ENCODE peak calls at places on chromosomes 1 and 21, in five cellular contexts. One of them, this sample, is unnamed.

GRCh38 chr1:23959461-23960290 is at the start of gene PNRC2:
- DNase-seq in NB4: peak
- DNase-seq in mucosa of descending colon: peak
- DNase-seq in tibial nerve: peak
- DNase-seq in D341Med: peak
- DNase-seq in this sample: peak

GRCh38 chr1:151377150-151377884 is 4.8 kb upstream of the SELENBP1 start:
- DNase-seq in NB4: no peak
- DNase-seq in mucosa of descending colon: no peak
- DNase-seq in tibial nerve: no peak
- DNase-seq in D341Med: no peak
- DNase-seq in this sample: peak

GRCh38 chr1:102790997-102791396 is 317.3 kb downstream of the COL11A1 start:
- DNase-seq in NB4: peak
- DNase-seq in mucosa of descending colon: no peak
- DNase-seq in tibial nerve: no peak
- DNase-seq in D341Med: no peak
- DNase-seq in this sample: no peak

GRCh38 chr1:160428655-160429054 is 28.3 kb downstream of the VANGL2 start:
- DNase-seq in NB4: peak
- DNase-seq in mucosa of descending colon: peak
- DNase-seq in tibial nerve: peak
- DNase-seq in D341Med: peak
- DNase-seq in this sample: peak

GRCh38 chr1:115215703-115216521 is 122.1 kb downstream of the NGF start:
- DNase-seq in NB4: no peak
- DNase-seq in mucosa of descending colon: no peak
- DNase-seq in tibial nerve: no peak
- DNase-seq in D341Med: no peak
- DNase-seq in this sample: no peak

GRCh38 chr1:56461158-56462127 is 117.9 kb downstream of the PLPP3 start:
- DNase-seq in NB4: no peak
- DNase-seq in mucosa of descending colon: no peak
- DNase-seq in tibial nerve: no peak
- DNase-seq in D341Med: no peak
- DNase-seq in this sample: no peak

GRCh38 chr1:61287014-61287413 is 204.7 kb downstream of the NFIA start:
- DNase-seq in NB4: no peak
- DNase-seq in mucosa of descending colon: no peak
- DNase-seq in tibial nerve: no peak
- DNase-seq in D341Med: no peak
- DNase-seq in this sample: no peak

GRCh38 chr1:204466416-204467405 is 27.9 kb downstream of the PIK3C2B start:
- DNase-seq in NB4: peak
- DNase-seq in mucosa of descending colon: peak
- DNase-seq in tibial nerve: no peak
- DNase-seq in D341Med: no peak
- DNase-seq in this sample: no peak

GRCh38 chr1:112735752-112736151 is 20.6 kb upstream of the PPM1J start:
- DNase-seq in NB4: no peak
- DNase-seq in mucosa of descending colon: no peak
- DNase-seq in tibial nerve: no peak
- DNase-seq in D341Med: no peak
- DNase-seq in this sample: no peak

GRCh38 chr1:3651939-3652537 is at the start of gene TP73:
- DNase-seq in NB4: peak
- DNase-seq in mucosa of descending colon: no peak
- DNase-seq in tibial nerve: no peak
- DNase-seq in D341Med: peak
- DNase-seq in this sample: no peak

GRCh38 chr21:34938079-34938764 is 110.9 kb downstream of the RUNX1 start:
- DNase-seq in NB4: no peak
- DNase-seq in mucosa of descending colon: no peak
- DNase-seq in tibial nerve: no peak
- DNase-seq in D341Med: no peak
- DNase-seq in this sample: no peak

GRCh38 chr1:5988596-5989285 is 3.5 kb downstream of the NPHP4 start:
- DNase-seq in NB4: no peak
- DNase-seq in mucosa of descending colon: peak
- DNase-seq in tibial nerve: no peak
- DNase-seq in D341Med: no peak
- DNase-seq in this sample: no peak

GRCh38 chr1:92410706-92411105 is 76.0 kb downstream of the GFI1 start:
- DNase-seq in NB4: peak
- DNase-seq in mucosa of descending colon: no peak
- DNase-seq in tibial nerve: no peak
- DNase-seq in D341Med: no peak
- DNase-seq in this sample: peak

GRCh38 chr1:68453060-68453665 is 3.4 kb upstream of the RPE65 start:
- DNase-seq in NB4: no peak
- DNase-seq in mucosa of descending colon: no peak
- DNase-seq in tibial nerve: no peak
- DNase-seq in D341Med: no peak
- DNase-seq in this sample: no peak

GRCh38 chr1:183374825-183375224 is 43.4 kb downstream of the NMNAT2 start:
- DNase-seq in NB4: no peak
- DNase-seq in mucosa of descending colon: no peak
- DNase-seq in tibial nerve: no peak
- DNase-seq in D341Med: no peak
- DNase-seq in this sample: no peak

GRCh38 chr1:181107711-181108110 is 19.2 kb downstream of the IER5 start:
- DNase-seq in NB4: no peak
- DNase-seq in mucosa of descending colon: no peak
- DNase-seq in tibial nerve: no peak
- DNase-seq in D341Med: no peak
- DNase-seq in this sample: no peak

GRCh38 chr1:233112184-233113008 is 162.0 kb downstream of the NTPCR start:
- DNase-seq in NB4: peak
- DNase-seq in mucosa of descending colon: no peak
- DNase-seq in tibial nerve: no peak
- DNase-seq in D341Med: no peak
- DNase-seq in this sample: no peak